ENCODE peak calls at places on chromosomes 13 and 19, in six cellular contexts. W, J, L, P, V and F are unnamed samples.
A peak's percentile ranks its signal among the peaks of the same experiment; 100 is the strongest.

GRCh38 chr13:59371229-59371628 is 792.5 kb downstream of the DIAPH3 start:
- DNase-seq in L (no peak), P (no peak), W (no peak), V (no peak), J (no peak), F (no peak)

GRCh38 chr13:93338906-93339305 is 112.3 kb downstream of the GPC6 start:
- DNase-seq in L (no peak), J (no peak), W (no peak), P (no peak), V (no peak), F (no peak)

GRCh38 chr19:15495151-15495550 is 13.2 kb upstream of the CYP4F22 start:
- DNase-seq in L (no peak), P (no peak), V (no peak), J (no peak), W (no peak), F (no peak)

GRCh38 chr13:75986818-75987217 is 350.7 kb downstream of the LMO7 start:
- DNase-seq in P (no peak), J (no peak), W (no peak), L (no peak), V (no peak), F (no peak)

GRCh38 chr19:3080281-3080680 is 13.9 kb upstream of the GNA11 start:
- DNase-seq in P (no peak), L (no peak), J (no peak), V (peak; percentile 68), W (peak; percentile 41), F (no peak)

GRCh38 chr19:45863840-45864628 is at the start of gene FOXA3:
- DNase-seq in L (no peak), V (peak; percentile 28), J (peak; percentile 89), W (no peak), P (no peak), F (no peak)

GRCh38 chr19:43743059-43743458 is 11.7 kb downstream of the SMG9 start:
- DNase-seq in L (no peak), J (no peak), P (no peak), V (no peak), W (no peak), F (no peak)

GRCh38 chr13:95229855-95230254 is 71.4 kb downstream of the ABCC4 start:
- DNase-seq in L (no peak), W (no peak), J (no peak), P (no peak), V (no peak), F (no peak)

GRCh38 chr19:46351241-46352041 is 4.6 kb downstream of the PPP5C start:
- DNase-seq in P (no peak), W (no peak), J (no peak), V (peak; percentile 63), L (no peak), F (no peak)

GRCh38 chr19:7069042-7069903 is at the start of gene ZNF557:
- DNase-seq in V (peak; percentile 98), J (peak; percentile 99), P (peak; percentile 97), W (peak; percentile 98), L (peak; percentile 86), F (peak; percentile 92)

GRCh38 chr19:50498219-50499056 is 12.6 kb downstream of the JOSD2 start:
- DNase-seq in P (no peak), J (no peak), L (no peak), W (no peak), V (no peak), F (no peak)

GRCh38 chr19:50501568-50502475 is 9.2 kb downstream of the JOSD2 start:
- DNase-seq in L (no peak), W (no peak), P (no peak), J (no peak), V (no peak), F (no peak)

GRCh38 chr19:50500060-50500752 is 10.8 kb downstream of the JOSD2 start:
- DNase-seq in P (no peak), J (peak; percentile 59), L (peak; percentile 38), V (no peak), W (no peak), F (no peak)

GRCh38 chr19:50500753-50501151 is 10.2 kb downstream of the JOSD2 start:
- DNase-seq in J (no peak), W (no peak), L (no peak), V (no peak), P (no peak), F (no peak)

GRCh38 chr19:50501186-50501567 is 9.8 kb downstream of the JOSD2 start:
- DNase-seq in L (no peak), W (no peak), P (no peak), V (no peak), J (no peak), F (no peak)
- H3K4me3 ChIP-seq in L (no peak overlapping the region), W (no peak overlapping the region), P (no peak overlapping the region), V (no peak overlapping the region), J (no peak overlapping the region), F (no peak overlapping the region)

DNA sequence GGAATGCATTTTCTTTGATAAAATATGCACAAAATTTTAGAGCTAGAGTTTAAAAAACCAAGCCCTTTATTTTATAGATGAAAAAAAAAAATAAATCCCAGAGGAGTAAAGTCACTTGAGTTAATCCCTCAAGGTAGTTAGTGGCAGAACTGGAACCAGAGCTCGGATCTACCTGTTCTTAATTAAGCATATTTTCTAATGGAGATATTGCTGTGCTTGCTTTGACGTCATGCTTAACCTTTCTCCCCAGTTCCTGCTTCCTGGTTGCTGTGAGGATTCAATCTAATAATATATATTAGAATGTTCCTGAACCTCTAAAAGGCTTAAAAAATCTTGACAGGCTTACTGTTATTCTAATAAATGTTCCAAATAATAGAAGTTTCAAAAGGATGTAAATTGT is 300.6 kb upstream of the KLF12 start:
- DNase-seq in V (no peak), L (no peak), J (no peak), W (no peak), P (no peak), F (no peak)
- H3K4me3 ChIP-seq in V (no peak overlapping the region), L (no peak overlapping the region), J (no peak overlapping the region), W (no peak overlapping the region), P (no peak overlapping the region), F (no peak overlapping the region)

GRCh38 chr19:18590273-18591272 is 2.0 kb downstream of the REX1BD start:
- DNase-seq in W (peak; percentile 51), P (no peak), J (peak; percentile 79), L (peak; percentile 77), V (peak; percentile 45), F (peak; percentile 74)
- H3K4me3 ChIP-seq in W (peak overlapping the region; percentile 63), P (no peak overlapping the region), J (no peak overlapping the region), L (peak overlapping the region; percentile 84), V (peak overlapping the region; percentile 73), F (peak overlapping the region; percentile 82)

DNA sequence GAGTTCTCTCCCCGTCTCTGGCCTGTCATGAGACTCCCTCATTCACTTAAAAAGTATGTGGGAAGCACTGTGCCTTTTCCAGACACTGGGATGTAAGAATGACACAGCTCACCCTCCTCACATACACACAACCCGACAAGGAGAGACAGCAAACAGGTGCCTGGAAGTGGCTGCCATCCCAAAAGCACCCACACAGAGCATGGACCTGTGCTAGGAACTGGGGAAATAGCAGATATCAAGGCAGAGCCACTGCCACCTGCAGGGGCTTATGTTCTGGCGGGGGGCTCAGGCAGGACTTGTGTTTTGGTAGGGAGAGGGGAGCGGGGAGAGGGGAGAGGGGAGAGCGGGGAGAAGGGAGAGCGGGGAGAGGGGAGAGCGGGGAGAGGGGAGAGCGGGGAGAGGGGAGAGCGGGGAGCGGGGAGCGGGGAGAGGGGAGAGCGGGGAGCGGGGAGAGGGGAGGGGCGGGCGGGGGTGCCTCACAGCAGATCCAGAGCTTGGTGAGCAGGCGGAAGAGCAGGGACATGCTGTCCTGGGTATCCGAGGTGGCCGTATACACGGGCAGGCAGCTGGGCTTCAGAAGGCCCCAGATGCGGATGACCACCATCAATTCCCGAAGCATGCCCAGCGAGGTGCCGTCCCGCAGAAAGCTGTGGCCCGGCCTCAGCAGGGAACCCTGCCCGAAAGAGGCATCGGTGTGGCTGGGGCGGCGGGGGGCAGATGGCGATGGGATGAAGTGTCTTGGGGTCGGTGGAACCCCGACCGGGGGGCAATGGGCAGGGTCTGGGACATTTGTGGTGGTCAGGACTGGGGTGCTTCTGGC is 12.2 kb downstream of the CFD start:
- DNase-seq in J (no peak), W (no peak), V (peak; percentile 72), L (no peak), P (no peak), F (no peak)
- H3K4me3 ChIP-seq in J (no peak overlapping the region), W (no peak overlapping the region), V (peak overlapping the region; percentile 47), L (no peak overlapping the region), P (no peak overlapping the region), F (no peak overlapping the region)

GRCh38 chr13:30446122-30446500 is 19.6 kb downstream of the HMGB1 start:
- DNase-seq in W (no peak), J (no peak), P (no peak), L (no peak), V (no peak), F (no peak)
- H3K4me3 ChIP-seq in W (peak overlapping the region; percentile 46), J (no peak overlapping the region), P (no peak overlapping the region), L (peak overlapping the region; percentile 6), V (peak overlapping the region; percentile 33), F (peak overlapping the region; percentile 19)

DNA sequence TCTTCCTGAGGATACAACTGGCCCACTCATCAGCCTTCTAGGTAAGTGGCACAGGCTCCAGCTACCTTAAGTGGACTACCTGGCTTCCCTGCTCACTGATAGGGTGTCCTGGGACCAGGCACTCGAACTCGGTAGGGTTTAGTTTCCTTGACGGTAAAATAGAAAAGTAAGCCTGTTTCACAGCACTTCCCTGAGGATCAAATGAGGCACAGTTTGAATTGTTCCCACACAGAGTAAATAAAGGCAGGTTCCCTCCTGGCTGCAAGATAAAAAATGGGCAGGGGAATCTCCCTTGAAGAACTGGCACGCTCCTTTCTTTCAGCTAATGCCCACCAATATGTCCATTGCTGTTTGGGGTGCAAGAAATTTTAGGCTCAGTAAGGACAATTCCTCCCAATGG is 1.1 kb upstream of the FAM124A start:
- DNase-seq in J (no peak), W (no peak), V (no peak), P (no peak), L (no peak), F (no peak)
- H3K4me3 ChIP-seq in J (no peak overlapping the region), W (no peak overlapping the region), V (no peak overlapping the region), P (no peak overlapping the region), L (no peak overlapping the region), F (no peak overlapping the region)

GRCh38 chr13:56986121-56986520 is 154.6 kb upstream of the PRR20A start:
- DNase-seq in V (no peak), P (no peak), L (no peak), W (no peak), J (no peak), F (no peak)

DNA sequence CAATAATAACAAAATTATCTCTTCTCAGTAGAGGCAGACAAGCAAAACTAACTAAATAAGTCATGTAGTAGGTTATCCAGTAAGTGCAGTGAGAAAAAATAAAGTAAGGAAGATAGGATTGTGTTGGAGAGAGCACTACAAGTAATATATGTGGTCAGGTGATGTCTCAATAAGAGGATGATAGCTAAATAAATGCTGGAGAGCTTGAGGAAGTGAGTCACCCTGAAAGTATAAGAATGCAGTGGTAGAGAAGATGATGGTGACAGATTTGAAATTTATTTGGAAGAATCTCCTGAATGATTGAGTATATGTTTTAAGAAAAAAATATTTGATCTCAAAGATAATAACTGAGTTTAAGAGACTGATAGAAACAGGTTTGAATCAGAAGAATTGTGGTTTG is 152.2 kb upstream of the PRR20A start:
- DNase-seq in V (no peak), P (no peak), W (no peak), J (no peak), L (no peak), F (no peak)
- H3K4me3 ChIP-seq in V (no peak overlapping the region), P (no peak overlapping the region), W (no peak overlapping the region), J (no peak overlapping the region), L (no peak overlapping the region), F (no peak overlapping the region)